ENCODE peak calls at places on chromosomes 6 and 20, in nine cellular contexts. M is activated naive CD8-positive, alpha-beta T cell treated with anti-CD3 and anti-CD28 coated beads, Interleukin-2, amount 50 U/mL, for 24 hours; W is EL; Z is activated T-helper 1 cell treated with anti-CD3 and anti-CD28 coated beads, Interleukin-12 subunit alpha, Interleukin-12 subunit beta, Interleukin-2, Interleukin-4 antibody, amounts not matched to agents 30 ng/mL and 10 ng/mL and 1 ng/mL, durations not matched to agents 14 hours and 24 hours and 36 hours; J is HCT116; A is lower lobe of right lung; O is GM03348; C is mesendoderm; I is iris pigment epithelial cell. H is an unnamed sample.

GRCh38 chr6:142518126-142518525 is 216.3 kb downstream of the ADGRG6 start:
- DNase-seq in M (no peak), W (no peak), Z (no peak), J (no peak), A (no peak), O (no peak), C (peak), I (no peak), H (no peak)

GRCh38 chr6:72413884-72414283 is 208.0 kb upstream of the KCNQ5 start:
- DNase-seq in M (no peak), W (no peak), Z (no peak), J (no peak), A (no peak), O (no peak), C (no peak), I (peak), H (no peak)

GRCh38 chr20:675453-676314 is at the start of gene SCRT2:
- DNase-seq in M (peak), W (peak), Z (peak), J (no peak), A (peak), O (peak), C (peak), I (peak), H (peak)

GRCh38 chr6:36997811-36998722 is 7.4 kb upstream of the FGD2 start:
- DNase-seq in M (no peak), W (no peak), Z (no peak), J (no peak), A (peak), O (no peak), C (no peak), I (no peak), H (peak)

GRCh38 chr6:73521351-73522254 is 771 bp upstream of the EEF1A1 start:
- DNase-seq in M (peak), W (peak), Z (peak), J (no peak), A (peak), O (peak), C (peak), I (peak), H (peak)

GRCh38 chr6:97361286-97361685 is 78.3 kb upstream of the MMS22L start:
- DNase-seq in M (no peak), W (peak), Z (no peak), J (no peak), A (no peak), O (no peak), C (no peak), I (peak), H (no peak)

GRCh38 chr20:6299451-6299850 is 176.6 kb upstream of the FERMT1 start:
- DNase-seq in M (no peak), W (no peak), Z (no peak), J (no peak), A (peak), O (no peak), C (peak), I (peak), H (peak)

GRCh38 chr20:18506744-18507143 is 996 bp upstream of the SEC23B start:
- DNase-seq in M (peak), W (no peak), Z (peak), J (no peak), A (no peak), O (no peak), C (no peak), I (no peak), H (no peak)

GRCh38 chr20:48563191-48563884 is 264.5 kb downstream of the PREX1 start:
- DNase-seq in M (no peak), W (no peak), Z (no peak), J (no peak), A (no peak), O (no peak), C (no peak), I (no peak), H (no peak)

GRCh38 chr6:99416892-99417767 is 8.0 kb downstream of the PNISR start:
- DNase-seq in M (no peak), W (no peak), Z (no peak), J (no peak), A (no peak), O (no peak), C (no peak), I (no peak), H (no peak)

GRCh38 chr20:57394087-57395082 is 3.2 kb downstream of the RBM38 start:
- DNase-seq in M (no peak), W (no peak), Z (no peak), J (no peak), A (peak), O (no peak), C (no peak), I (no peak), H (no peak)

GRCh38 chr20:21665687-21666446 is 39.6 kb upstream of the PAX1 start:
- DNase-seq in M (no peak), W (no peak), Z (no peak), J (no peak), A (no peak), O (no peak), C (peak), I (no peak), H (no peak)

GRCh38 chr20:61833807-61834610 is 231.7 kb downstream of the TAF4 start:
- DNase-seq in M (no peak), W (no peak), Z (no peak), J (no peak), A (peak), O (no peak), C (no peak), I (no peak), H (no peak)

GRCh38 chr6:118263929-118264486 is 284.1 kb upstream of the PLN start:
- DNase-seq in M (no peak), W (peak), Z (no peak), J (peak), A (no peak), O (peak), C (peak), I (peak), H (no peak)

GRCh38 chr6:111274593-111275217 is 187.4 kb downstream of the SLC16A10 start:
- DNase-seq in M (no peak), W (no peak), Z (no peak), J (no peak), A (no peak), O (no peak), C (no peak), I (no peak), H (no peak)

GRCh38 chr6:128068110-128068460 is 167.2 kb upstream of the THEMIS start:
- DNase-seq in M (no peak), W (no peak), Z (no peak), J (no peak), A (no peak), O (no peak), C (peak), I (no peak), H (no peak)

GRCh38 chr6:101543796-101544195 is 150.3 kb downstream of the GRIK2 start:
- DNase-seq in M (no peak), W (no peak), Z (no peak), J (no peak), A (no peak), O (no peak), C (no peak), I (no peak), H (no peak)

GRCh38 chr6:56677559-56677958 is 34.9 kb upstream of the DST start:
- DNase-seq in M (no peak), W (peak), Z (no peak), J (no peak), A (no peak), O (peak), C (no peak), I (peak), H (no peak)

GRCh38 chr6:3489032-3489757 is 32.3 kb upstream of the SLC22A23 start:
- DNase-seq in M (no peak), W (peak), Z (no peak), J (no peak), A (no peak), O (peak), C (peak), I (peak), H (no peak)

GRCh38 chr20:59720013-59720412 is 115.7 kb downstream of the PHACTR3 start:
- DNase-seq in M (no peak), W (no peak), Z (no peak), J (no peak), A (no peak), O (no peak), C (no peak), I (no peak), H (no peak)

GRCh38 chr6:381742-382461 is 9.7 kb upstream of the IRF4 start:
- DNase-seq in M (no peak), W (no peak), Z (no peak), J (no peak), A (no peak), O (no peak), C (no peak), I (no peak), H (peak)

GRCh38 chr6:169963581-169964297 is 212.3 kb downstream of the ERMARD start:
- DNase-seq in M (no peak), W (no peak), Z (no peak), J (no peak), A (no peak), O (no peak), C (no peak), I (no peak), H (no peak)

GRCh38 chr20:36319356-36320260 is 13.5 kb downstream of the DLGAP4 start:
- DNase-seq in M (no peak), W (no peak), Z (no peak), J (no peak), A (peak), O (no peak), C (no peak), I (no peak), H (no peak)

GRCh38 chr20:3738109-3739053 is 5.9 kb downstream of the HSPA12B start:
- DNase-seq in M (no peak), W (no peak), Z (no peak), J (no peak), A (no peak), O (no peak), C (no peak), I (peak), H (no peak)

GRCh38 chr20:13816757-13817156 is 31.9 kb downstream of the NDUFAF5 start:
- DNase-seq in M (no peak), W (peak), Z (no peak), J (no peak), A (no peak), O (no peak), C (no peak), I (peak), H (no peak)

GRCh38 chr6:106618324-106618723 is 11.0 kb downstream of the RTN4IP1 start:
- DNase-seq in M (no peak), W (no peak), Z (no peak), J (no peak), A (no peak), O (no peak), C (no peak), I (no peak), H (no peak)

GRCh38 chr6:29651413-29652197 is 5.3 kb upstream of the MOG start:
- DNase-seq in M (no peak), W (peak), Z (no peak), J (peak), A (no peak), O (peak), C (peak), I (peak), H (no peak)

GRCh38 chr20:44990425-44990824 is 24.1 kb downstream of the STK4 start:
- DNase-seq in M (peak), W (peak), Z (no peak), J (no peak), A (no peak), O (peak), C (no peak), I (peak), H (no peak)

GRCh38 chr6:17394192-17394611 is 807 bp downstream of the CAP2 start:
- DNase-seq in M (peak), W (peak), Z (no peak), J (peak), A (no peak), O (peak), C (peak), I (peak), H (peak)

GRCh38 chr6:95133578-95133977 is 443.8 kb upstream of the MANEA start:
- DNase-seq in M (no peak), W (no peak), Z (no peak), J (peak), A (no peak), O (no peak), C (peak), I (peak), H (no peak)